ENCODE peak calls at places on chromosomes 3 and 15, in four cellular contexts. S, D, P and Z are unnamed samples.

GRCh38 chr3:11717768-11718581 is 74.3 kb upstream of the VGLL4 start:
- DNase-seq in P (no peak), S (peak), D (no peak), Z (no peak)

GRCh38 chr15:77737238-77738037 is 104.7 kb upstream of the LINGO1 start:
- DNase-seq in S (no peak), D (no peak), P (no peak), Z (no peak)

GRCh38 chr15:41989573-41990242 is 17.4 kb upstream of the EHD4 start:
- DNase-seq in P (peak), S (peak), D (peak), Z (peak)

GRCh38 chr3:25478964-25479726 is 51.1 kb downstream of the RARB start:
- DNase-seq in S (no peak), P (no peak), D (no peak), Z (no peak)

GRCh38 chr3:185858502-185859225 is 33.8 kb upstream of the IGF2BP2 start:
- DNase-seq in P (no peak), D (no peak), S (no peak), Z (no peak)

GRCh38 chr3:197001972-197002700 is 27.5 kb downstream of the MELTF start:
- DNase-seq in D (peak), P (peak), S (peak), Z (no peak)

GRCh38 chr15:81341351-81341750 is 17.4 kb upstream of the STARD5 start:
- DNase-seq in P (no peak), D (no peak), S (no peak), Z (no peak)

GRCh38 chr15:81809543-81809942 is 236.3 kb downstream of the MEX3B start:
- DNase-seq in S (peak), P (no peak), D (no peak), Z (no peak)

GRCh38 chr3:150613034-150613433 is 9.9 kb downstream of the SELENOT start:
- DNase-seq in S (no peak), D (no peak), P (no peak), Z (no peak)

GRCh38 chr3:128338536-128339400 is 127.9 kb downstream of the DNAJB8 start:
- DNase-seq in P (no peak), D (peak), S (no peak), Z (no peak)

GRCh38 chr3:23662079-23662617 is 143.6 kb upstream of the UBE2E1 start:
- DNase-seq in D (no peak), P (no peak), S (no peak), Z (no peak)

GRCh38 chr3:56845505-56845904 is 43.8 kb upstream of the ARHGEF3 start:
- DNase-seq in S (no peak), D (no peak), P (no peak), Z (no peak)

GRCh38 chr3:54427951-54428871 is 305.9 kb downstream of the CACNA2D3 start:
- DNase-seq in D (no peak), P (peak), S (peak), Z (no peak)

GRCh38 chr3:110758208-110758607 is 313.4 kb upstream of the NECTIN3 start:
- DNase-seq in S (no peak), D (no peak), P (no peak), Z (no peak)

GRCh38 chr15:62241135-62241770 is 76.2 kb upstream of the C2CD4B start:
- DNase-seq in D (no peak), S (no peak), P (no peak), Z (no peak)

DNA sequence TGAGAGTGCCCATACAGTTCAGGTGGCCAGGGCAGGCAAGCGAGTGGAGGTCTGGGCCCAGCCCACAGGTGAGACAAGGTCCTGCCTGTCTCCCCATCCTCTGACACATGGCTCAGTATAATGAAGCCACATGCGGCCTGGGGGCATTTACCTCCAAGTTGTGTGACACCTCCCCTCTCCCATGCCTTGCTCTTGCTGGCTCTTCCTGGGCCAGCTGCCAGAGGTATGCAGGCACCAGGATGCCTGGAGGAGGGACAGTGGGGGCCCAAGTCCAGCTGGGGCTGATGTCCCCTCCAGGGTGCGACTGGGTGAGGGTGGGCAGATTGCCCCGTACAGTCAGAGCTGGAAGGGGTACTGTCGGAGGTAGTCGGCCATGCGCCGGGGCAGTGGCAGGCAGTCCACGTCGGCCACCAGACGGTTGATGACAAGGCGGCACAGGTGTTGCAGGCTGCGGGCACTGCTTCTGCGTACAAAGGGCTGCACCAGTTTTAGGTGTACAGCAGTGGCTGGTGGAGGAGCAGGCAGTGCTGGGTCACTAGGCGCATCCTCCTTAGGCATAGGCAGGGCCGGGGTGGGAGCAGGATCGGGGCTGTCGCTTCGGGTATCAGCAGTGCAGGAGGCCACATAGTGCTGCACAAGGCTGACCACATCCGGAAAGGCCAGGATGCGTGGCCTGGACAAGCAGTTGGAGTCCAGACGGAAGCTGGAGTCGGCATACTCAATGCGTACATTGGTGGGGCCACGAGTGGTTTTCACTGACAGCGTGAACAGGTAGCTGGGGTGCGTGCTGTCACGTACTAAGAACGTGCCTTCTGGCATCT is 4.1 kb downstream of the CISH start:
- DNase-seq in D (no peak), S (no peak), P (no peak), Z (no peak)
- H3K4me3 ChIP-seq in D (peak), S (no peak), P (peak), Z (no peak)

GRCh38 chr3:69364354-69364753 is 21.5 kb downstream of the FRMD4B start:
- DNase-seq in S (peak), P (no peak), D (no peak), Z (no peak)

GRCh38 chr3:69359339-69359893 is 26.5 kb downstream of the FRMD4B start:
- DNase-seq in S (no peak), P (no peak), D (no peak), Z (no peak)

GRCh38 chr3:69357196-69357595 is 28.7 kb downstream of the FRMD4B start:
- DNase-seq in S (no peak), P (no peak), D (no peak), Z (no peak)

GRCh38 chr3:69360690-69361089 is 25.2 kb downstream of the FRMD4B start:
- DNase-seq in D (no peak), S (no peak), P (no peak), Z (no peak)

GRCh38 chr3:69359916-69360315 is 26.0 kb downstream of the FRMD4B start:
- DNase-seq in D (no peak), S (no peak), P (no peak), Z (no peak)
- H3K4me3 ChIP-seq in D (no peak), S (no peak), P (no peak), Z (no peak)

GRCh38 chr15:67097424-67097823 is 32.0 kb downstream of the SMAD3 start:
- DNase-seq in S (no peak), D (no peak), P (no peak), Z (no peak)
- H3K4me3 ChIP-seq in S (no peak), D (no peak), P (no peak), Z (no peak)

DNA sequence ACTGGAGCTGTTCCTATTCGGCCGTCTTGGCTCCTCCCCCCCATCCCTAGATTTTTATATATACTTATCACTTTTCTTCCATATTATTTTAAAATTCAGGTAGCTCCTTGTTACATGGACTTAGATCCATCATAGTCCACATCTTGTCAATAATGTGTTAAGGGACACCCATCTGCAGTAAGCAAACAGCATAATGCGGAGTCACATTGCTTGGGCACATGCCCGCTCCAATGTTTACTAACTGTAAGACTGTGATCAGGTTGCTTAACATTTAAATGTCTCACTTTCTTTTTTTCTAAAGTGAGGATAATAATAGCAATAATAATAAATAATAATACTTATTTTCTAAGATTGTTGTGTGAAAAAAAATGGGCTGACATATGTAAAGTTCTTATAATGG is 303.2 kb upstream of the SOX14 start:
- DNase-seq in S (no peak), P (no peak), D (no peak), Z (no peak)
- H3K4me3 ChIP-seq in S (no peak), P (no peak), D (no peak), Z (no peak)

GRCh38 chr3:182392182-182392917 is 401.0 kb upstream of the ATP11B start:
- DNase-seq in D (no peak), P (no peak), S (no peak), Z (no peak)
- H3K4me3 ChIP-seq in D (no peak), P (no peak), S (no peak), Z (no peak)

DNA sequence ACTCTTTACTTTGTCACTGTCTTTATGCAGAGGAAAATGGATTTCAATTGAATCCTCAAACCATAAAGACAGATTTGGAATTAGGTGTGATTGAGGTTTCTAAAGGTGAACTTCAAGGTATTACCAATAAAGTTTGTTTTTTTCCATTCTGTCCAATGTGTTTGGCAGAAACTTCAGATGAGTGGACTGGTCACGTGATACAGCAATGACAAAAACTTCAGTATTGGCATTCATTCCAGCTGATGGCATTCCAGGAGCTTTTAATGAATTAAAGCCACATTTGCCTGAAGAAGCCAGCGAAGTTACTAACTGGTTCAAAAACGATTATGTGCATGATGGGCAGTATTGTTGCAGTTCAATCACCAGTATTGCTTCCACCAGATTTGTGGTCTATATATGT is 4.5 kb upstream of the MASP1 start:
- DNase-seq in P (no peak), D (no peak), S (no peak), Z (no peak)
- H3K4me3 ChIP-seq in P (no peak), D (no peak), S (no peak), Z (no peak)

DNA sequence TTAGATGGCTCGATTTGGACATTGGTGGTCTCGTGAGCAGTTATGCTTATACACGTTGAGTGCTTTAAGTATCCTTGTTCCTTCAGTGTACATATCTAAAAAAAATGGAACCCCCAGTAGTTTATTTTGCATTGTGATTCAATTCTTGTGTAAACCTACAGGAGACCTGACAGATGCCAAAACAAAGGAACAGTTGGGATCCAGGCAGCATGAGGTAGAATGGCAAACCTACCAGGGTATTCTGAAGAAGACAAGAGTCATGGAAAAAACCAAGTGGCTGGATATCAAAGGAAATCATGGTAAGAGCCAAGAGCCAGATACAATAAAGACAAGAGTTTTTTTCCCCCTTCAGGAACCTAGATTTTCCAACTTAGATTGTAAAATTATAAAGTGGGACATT is 2.0 kb downstream of the TMEM62 start:
- DNase-seq in D (no peak), P (no peak), S (no peak), Z (no peak)
- H3K4me3 ChIP-seq in D (no peak), P (no peak), S (no peak), Z (no peak)

GRCh38 chr15:71052356-71052755 is 62.9 kb upstream of the THSD4 start:
- DNase-seq in P (no peak), S (peak), D (no peak), Z (no peak)
- H3K4me3 ChIP-seq in P (no peak), S (no peak), D (no peak), Z (no peak)

GRCh38 chr3:117622130-117622841 is 912.7 kb downstream of the TUSC7 start:
- DNase-seq in D (no peak), S (peak), P (no peak), Z (no peak)
- H3K4me3 ChIP-seq in D (no peak), S (no peak), P (no peak), Z (no peak)